ENCODE peak calls at places on chromosomes 13 and 19, in five cellular contexts. E is brain microvascular endothelial cell; M is tibial nerve; C is Peyer's patch; K is CD4-positive, alpha-beta T cell. A is an unnamed sample.

GRCh38 chr13:63364159-63364558 is 1948.5 kb upstream of the PCDH20 start:
- DNase-seq in E (no peak), M (no peak), C (no peak), K (no peak), A (no peak)

GRCh38 chr19:22708983-22709382 is 74.9 kb downstream of the ZNF492 start:
- DNase-seq in E (no peak), M (no peak), C (no peak), K (no peak), A (no peak)

GRCh38 chr13:109146912-109147624 is 517.7 kb downstream of the MYO16 start:
- DNase-seq in E (peak), M (no peak), C (no peak), K (no peak), A (peak)

GRCh38 chr19:3470500-3471128 is 9.7 kb downstream of the SMIM24 start:
- DNase-seq in E (no peak), M (no peak), C (no peak), K (no peak), A (no peak)

GRCh38 chr19:19342086-19343015 is 21.7 kb downstream of the MAU2 start:
- DNase-seq in E (peak), M (no peak), C (peak), K (no peak), A (peak)

GRCh38 chr13:40143559-40143958 is 488.1 kb downstream of the COG6 start:
- DNase-seq in E (no peak), M (no peak), C (no peak), K (no peak), A (no peak)

GRCh38 chr19:374183-374885 is 29.7 kb upstream of the MIER2 start:
- DNase-seq in E (no peak), M (no peak), C (no peak), K (no peak), A (peak)

GRCh38 chr19:9565900-9566705 is 18.2 kb downstream of the ZNF121 start:
- DNase-seq in E (peak), M (no peak), C (no peak), K (no peak), A (no peak)

GRCh38 chr13:111013196-111013595 is 98.3 kb upstream of the ANKRD10 start:
- DNase-seq in E (no peak), M (no peak), C (no peak), K (no peak), A (no peak)

GRCh38 chr13:93736111-93736510 is 509.5 kb downstream of the GPC6 start:
- DNase-seq in E (peak), M (no peak), C (no peak), K (no peak), A (no peak)

GRCh38 chr19:48568345-48568886 is 16.4 kb downstream of the SULT2B1 start:
- DNase-seq in E (peak), M (peak), C (peak), K (no peak), A (peak)

GRCh38 chr19:29293736-29294342 is 80.9 kb upstream of the UQCRFS1 start:
- DNase-seq in E (no peak), M (no peak), C (no peak), K (no peak), A (no peak)

GRCh38 chr13:110593430-110594130 is 21.8 kb upstream of the NAXD start:
- DNase-seq in E (peak), M (peak), C (peak), K (no peak), A (peak)

GRCh38 chr19:13990085-13990484 is 16.0 kb downstream of the RFX1 start:
- DNase-seq in E (no peak), M (no peak), C (no peak), K (no peak), A (no peak)

GRCh38 chr13:35198821-35199220 is 256.8 kb downstream of the NBEA start:
- DNase-seq in E (no peak), M (no peak), C (no peak), K (no peak), A (no peak)

GRCh38 chr19:6811906-6812305 is 39.4 kb downstream of the VAV1 start:
- DNase-seq in E (peak), M (no peak), C (no peak), K (no peak), A (peak)

GRCh38 chr19:35248310-35249145 is at the start of gene LSR:
- DNase-seq in E (no peak), M (no peak), C (peak), K (peak), A (peak)

GRCh38 chr13:75329723-75330122 is 152.2 kb downstream of the TBC1D4 start:
- DNase-seq in E (no peak), M (no peak), C (no peak), K (no peak), A (peak)

GRCh38 chr19:38090561-38090960 is 133.5 kb downstream of the DPF1 start:
- DNase-seq in E (no peak), M (no peak), C (no peak), K (no peak), A (no peak)

GRCh38 chr19:56507446-56508281 is at the start of gene ZNF471:
- DNase-seq in E (peak), M (peak), C (peak), K (peak), A (peak)

GRCh38 chr13:102399791-102400618 is 1.8 kb downstream of the FGF14 start:
- DNase-seq in E (no peak), M (no peak), C (no peak), K (no peak), A (no peak)

GRCh38 chr19:6519289-6519688 is 11.5 kb upstream of the TNFSF9 start:
- DNase-seq in E (peak), M (no peak), C (no peak), K (no peak), A (peak)

GRCh38 chr19:3125900-3126524 is 9.8 kb upstream of the GNA15 start:
- DNase-seq in E (peak), M (no peak), C (peak), K (peak), A (no peak)

GRCh38 chr13:19836472-19836871 is 27.0 kb downstream of the ZMYM5 start:
- DNase-seq in E (peak), M (no peak), C (peak), K (no peak), A (no peak)

GRCh38 chr13:40341501-40341900 is 324.9 kb downstream of the FOXO1 start:
- DNase-seq in E (no peak), M (no peak), C (no peak), K (no peak), A (no peak)

GRCh38 chr13:48741377-48741776 is 87.6 kb downstream of the CYSLTR2 start:
- DNase-seq in E (peak), M (no peak), C (no peak), K (no peak), A (no peak)

GRCh38 chr19:18612051-18612771 is 459 bp upstream of the TMEM59L start:
- DNase-seq in E (no peak), M (no peak), C (no peak), K (no peak), A (no peak)

GRCh38 chr13:84137292-84137691 is 255.0 kb upstream of the SLITRK1 start:
- DNase-seq in E (peak), M (no peak), C (peak), K (peak), A (no peak)

GRCh38 chr13:113561417-113562084 is 23.0 kb upstream of the TFDP1 start:
- DNase-seq in E (no peak), M (no peak), C (no peak), K (no peak), A (no peak)

GRCh38 chr13:35699805-35700204 is 223.3 kb upstream of the MAB21L1 start:
- DNase-seq in E (peak), M (peak), C (no peak), K (no peak), A (no peak)

GRCh38 chr13:74868044-74868443 is 613.9 kb downstream of the TBC1D4 start:
- DNase-seq in E (no peak), M (no peak), C (no peak), K (no peak), A (peak)

GRCh38 chr19:53977429-53977990 is 13.9 kb upstream of the CACNG6 start:
- DNase-seq in E (peak), M (peak), C (peak), K (peak), A (peak)

GRCh38 chr13:113845055-113845454 is 18.8 kb downstream of the GAS6 start:
- DNase-seq in E (no peak), M (no peak), C (peak), K (no peak), A (no peak)

GRCh38 chr19:45099465-45100201 is 6.7 kb downstream of the PPP1R37 start:
- DNase-seq in E (no peak), M (no peak), C (peak), K (no peak), A (no peak)

GRCh38 chr13:109784590-109785140 is 1.7 kb downstream of the IRS2 start:
- DNase-seq in E (peak), M (peak), C (peak), K (peak), A (no peak)

GRCh38 chr19:5184930-5185329 is 155.7 kb downstream of the PTPRS start:
- DNase-seq in E (no peak), M (no peak), C (no peak), K (no peak), A (no peak)

GRCh38 chr13:88153353-88153752 is 482.2 kb downstream of the SLITRK5 start:
- DNase-seq in E (no peak), M (no peak), C (no peak), K (no peak), A (no peak)

GRCh38 chr19:57888107-57888493 is 737 bp downstream of the ZNF814 start:
- DNase-seq in E (no peak), M (no peak), C (no peak), K (no peak), A (no peak)
- H3K27ac ChIP-seq in E (peak), M (peak), C (peak), K (peak), A (no peak)

DNA sequence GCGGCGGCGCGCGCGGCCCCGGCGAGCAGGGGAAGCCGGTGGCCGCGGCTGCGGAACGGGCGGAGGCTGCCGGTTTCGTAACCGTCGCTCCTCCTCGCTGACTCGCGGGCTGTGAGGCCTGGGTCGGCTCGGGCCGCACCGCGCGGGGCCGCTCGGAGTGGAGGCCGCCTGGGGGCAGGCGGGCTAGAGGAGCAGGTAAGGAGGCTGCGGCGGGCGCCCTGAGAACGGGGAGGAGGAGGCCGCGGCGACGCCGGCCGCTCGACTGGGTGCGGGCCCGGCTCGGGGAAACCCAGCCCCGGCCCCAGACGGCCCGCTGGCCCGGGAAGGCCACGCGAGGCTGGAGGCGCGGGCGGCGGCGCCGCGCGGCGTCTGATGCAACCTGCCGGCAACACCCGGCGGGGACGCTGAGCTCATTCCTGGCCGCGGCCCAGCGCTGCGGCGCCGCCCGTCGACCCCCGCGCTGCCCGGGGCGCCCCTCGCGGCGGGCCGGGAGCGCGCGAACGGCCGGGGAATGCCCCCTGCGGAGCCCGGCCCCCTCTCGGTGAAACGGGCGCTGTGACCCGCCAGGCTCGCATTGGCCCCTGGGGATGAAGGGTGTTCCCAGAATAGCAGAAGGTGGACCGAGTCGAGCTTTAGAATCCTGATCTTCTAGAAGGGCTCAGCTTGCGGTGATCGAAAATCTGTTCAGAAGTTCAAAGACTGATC is at the start of gene CEBPG:
- DNase-seq in E (no peak), M (no peak), C (peak), K (peak), A (peak)
- TF ChIP-seq CTCF in E (peak), M (peak), C (no peak), K (peak), A (peak)

GRCh38 chr19:41354343-41354974 is 737 bp upstream of the TGFB1 start:
- DNase-seq in E (no peak), M (no peak), C (no peak), K (no peak), A (no peak)
- H3K27ac ChIP-seq in E (no peak), M (peak), C (peak), K (peak), A (peak)

DNA sequence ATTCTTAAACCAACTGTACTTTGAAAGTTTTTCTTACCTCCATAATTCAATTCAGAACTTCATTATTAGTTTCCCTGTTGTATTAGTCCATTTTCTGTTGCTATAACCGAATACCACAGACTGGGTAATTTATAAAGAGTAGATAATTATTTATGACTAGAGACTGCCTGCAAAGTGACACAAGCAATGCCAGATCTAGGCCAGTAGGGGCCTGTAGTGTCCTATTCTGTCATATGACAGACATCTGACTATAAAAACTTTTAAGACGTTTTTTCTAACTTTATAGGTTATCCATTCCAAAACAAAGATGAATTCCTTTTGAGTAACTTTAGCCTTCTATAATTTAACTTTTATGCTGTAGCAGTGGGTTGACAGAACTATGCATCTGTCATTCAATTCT is 2783.8 kb downstream of the PCDH9 start:
- DNase-seq in E (peak), M (no peak), C (no peak), K (no peak), A (peak)
- TF ChIP-seq CTCF in E (peak), M (no peak), C (no peak), K (no peak), A (peak)

GRCh38 chr19:51361228-51361627 is 5.0 kb downstream of the ETFB start:
- DNase-seq in E (no peak), M (no peak), C (no peak), K (no peak), A (no peak)
- H3K27ac ChIP-seq in E (no peak), M (no peak), C (no peak), K (no peak), A (peak)

A was measured in RWPE1.